ENCODE peak calls at places on chromosomes 16 and 17, in four cellular contexts. Q is HFF-Myc, Y is NCI-H774, S is spleen. X is an unnamed sample.

GRCh38 chr16:68760671-68761275 is 23.7 kb downstream of the CDH1 start:
- DNase-seq in S (no peak), Q (peak; percentile 26), Y (no peak), X (no peak)

GRCh38 chr17:50834126-50834785 is 1.1 kb upstream of the WFIKKN2 start:
- DNase-seq in S (no peak), Y (no peak), Q (no peak), X (no peak)

GRCh38 chr16:2467301-2468141 is 3.6 kb upstream of the NTN3 start:
- DNase-seq in Y (peak; percentile 53), Q (no peak), S (no peak), X (peak; percentile 82)

GRCh38 chr17:56629450-56630187 is 36.1 kb downstream of the NOG start:
- DNase-seq in S (no peak), Y (no peak), Q (peak; percentile 26), X (no peak)

GRCh38 chr17:42182927-42183734 is 2.1 kb downstream of the HCRT start:
- DNase-seq in Q (peak; percentile 31), S (no peak), Y (peak; percentile 5), X (no peak)

GRCh38 chr17:31061678-31062077 is 33.1 kb upstream of the NF1 start:
- DNase-seq in S (no peak), Y (no peak), Q (no peak), X (no peak)

GRCh38 chr17:32927724-32928526 is at the start of gene TMEM98:
- DNase-seq in Q (no peak), Y (no peak), S (no peak), X (no peak)

GRCh38 chr17:49997256-49997735 is 2.3 kb upstream of the DLX3 start:
- DNase-seq in Y (no peak), Q (no peak), S (no peak), X (no peak)

GRCh38 chr16:7541026-7541425 is 208.4 kb downstream of the RBFOX1 start:
- DNase-seq in Q (no peak), Y (no peak), S (no peak), X (no peak)

GRCh38 chr16:25065899-25066298 is 45.6 kb upstream of the LCMT1 start:
- DNase-seq in Y (no peak), Q (no peak), S (peak; percentile 84), X (peak; percentile 4)

GRCh38 chr17:75266315-75267145 is 4.5 kb downstream of the MIF4GD start:
- DNase-seq in Q (no peak), Y (peak; percentile 22), S (peak; percentile 59), X (no peak)

GRCh38 chr16:31202402-31203385 is at the start of gene PYCARD:
- DNase-seq in Y (no peak), Q (no peak), S (peak; percentile 93), X (no peak)

GRCh38 chr16:70682239-70683145 is 3.4 kb downstream of the MTSS2 start:
- DNase-seq in S (peak; percentile 67), Q (no peak), Y (no peak), X (no peak)

GRCh38 chr16:4319454-4319853 is 3.6 kb downstream of the GLIS2 start:
- DNase-seq in Y (no peak), S (no peak), Q (no peak), X (no peak)

GRCh38 chr16:5736209-5736608 is 638.6 kb upstream of the EEF2KMT start:
- DNase-seq in Y (no peak), S (no peak), Q (no peak), X (no peak)

GRCh38 chr16:58497468-58497867 is 2.5 kb upstream of the NDRG4 start:
- DNase-seq in Q (no peak), S (peak; percentile 29), Y (no peak), X (no peak)

GRCh38 chr16:75238132-75238852 is 13.1 kb downstream of the BCAR1 start:
- DNase-seq in S (peak; percentile 75), Q (no peak), Y (no peak), X (no peak)

GRCh38 chr17:16243811-16244567 is 27.0 kb downstream of the PIGL start:
- DNase-seq in S (no peak), Q (no peak), Y (no peak), X (no peak)

GRCh38 chr16:23650674-23651073 is 9.4 kb downstream of the DCTN5 start:
- DNase-seq in Y (no peak), Q (no peak), S (no peak), X (no peak)

GRCh38 chr17:42830971-42831370 is 2.2 kb upstream of the PSME3 start:
- DNase-seq in Y (no peak), Q (no peak), S (no peak), X (no peak)

GRCh38 chr17:42937712-42938596 is 26.3 kb downstream of the AARSD1 start:
- DNase-seq in S (no peak), Q (peak; percentile 40), Y (peak; percentile 79), X (peak; percentile 45)

GRCh38 chr17:79931517-79932309 is 92.5 kb upstream of the CBX4 start:
- DNase-seq in Q (no peak), Y (no peak), S (no peak), X (no peak)

GRCh38 chr17:36851230-36851629 is 86.0 kb upstream of the LHX1 start:
- DNase-seq in S (no peak), Q (no peak), Y (no peak), X (no peak)

GRCh38 chr16:2091722-2092620 is 43.7 kb downstream of the PKD1 start:
- DNase-seq in Y (no peak), Q (no peak), S (no peak), X (no peak)

GRCh38 chr16:62700456-62701280 is 664.4 kb upstream of the CDH8 start:
- DNase-seq in Y (no peak), S (no peak), Q (no peak), X (no peak)